ENCODE peak calls at places on chromosomes 12 and 14, in nine cellular contexts. One of them, this sample, is unnamed.

GRCh38 chr14:80325688-80326087 is 114.4 kb upstream of the DIO2 start:
- DNase-seq in activated T-cell treated with anti-CD3 and anti-CD28 coated beads for 1 hour: no peak
- DNase-seq in Calu3: no peak
- DNase-seq in tibial nerve: no peak
- DNase-seq in hepatocyte: no peak
- DNase-seq in activated CD4-positive, alpha-beta T cell treated with anti-CD3 and anti-CD28 coated beads, Interleukin-2, amount 10 ng/mL, durations not matched to agents 7 days and 5 days: no peak
- DNase-seq in mesenchymal stem cell: no peak
- DNase-seq in activated T-helper 2 cell treated with anti-CD3 and anti-CD28 coated beads, Interferon-gamma antibody, Interleukin-2, Interleukin-4, amounts not matched to agents 10 μg/mL and 5 μg/mL and 100 μg/mL, durations not matched to agents 14 hours and 24 hours and 36 hours: no peak
- DNase-seq in pons: no peak
- DNase-seq in this sample: no peak

GRCh38 chr14:104826197-104826857 is 25.4 kb downstream of the ZBTB42 start:
- DNase-seq in pons: peak
- DNase-seq in mesenchymal stem cell: peak
- DNase-seq in activated T-helper 2 cell treated with anti-CD3 and anti-CD28 coated beads, Interferon-gamma antibody, Interleukin-2, Interleukin-4, amounts not matched to agents 10 μg/mL and 5 μg/mL and 100 μg/mL, durations not matched to agents 14 hours and 24 hours and 36 hours: peak
- DNase-seq in hepatocyte: peak
- DNase-seq in Calu3: peak
- DNase-seq in activated CD4-positive, alpha-beta T cell treated with anti-CD3 and anti-CD28 coated beads, Interleukin-2, amount 10 ng/mL, durations not matched to agents 7 days and 5 days: peak
- DNase-seq in activated T-cell treated with anti-CD3 and anti-CD28 coated beads for 1 hour: peak
- DNase-seq in tibial nerve: peak
- DNase-seq in this sample: peak

GRCh38 chr12:65740873-65741600 is 83.2 kb upstream of the HMGA2 start:
- DNase-seq in hepatocyte: peak
- DNase-seq in Calu3: peak
- DNase-seq in activated T-cell treated with anti-CD3 and anti-CD28 coated beads for 1 hour: peak
- DNase-seq in pons: no peak
- DNase-seq in tibial nerve: peak
- DNase-seq in mesenchymal stem cell: peak
- DNase-seq in activated CD4-positive, alpha-beta T cell treated with anti-CD3 and anti-CD28 coated beads, Interleukin-2, amount 10 ng/mL, durations not matched to agents 7 days and 5 days: peak
- DNase-seq in activated T-helper 2 cell treated with anti-CD3 and anti-CD28 coated beads, Interferon-gamma antibody, Interleukin-2, Interleukin-4, amounts not matched to agents 10 μg/mL and 5 μg/mL and 100 μg/mL, durations not matched to agents 14 hours and 24 hours and 36 hours: peak
- DNase-seq in this sample: no peak

GRCh38 chr12:12221560-12221959 is 45.3 kb downstream of the LRP6 start:
- DNase-seq in hepatocyte: no peak
- DNase-seq in pons: no peak
- DNase-seq in activated T-cell treated with anti-CD3 and anti-CD28 coated beads for 1 hour: no peak
- DNase-seq in mesenchymal stem cell: no peak
- DNase-seq in tibial nerve: no peak
- DNase-seq in activated CD4-positive, alpha-beta T cell treated with anti-CD3 and anti-CD28 coated beads, Interleukin-2, amount 10 ng/mL, durations not matched to agents 7 days and 5 days: no peak
- DNase-seq in Calu3: no peak
- DNase-seq in activated T-helper 2 cell treated with anti-CD3 and anti-CD28 coated beads, Interferon-gamma antibody, Interleukin-2, Interleukin-4, amounts not matched to agents 10 μg/mL and 5 μg/mL and 100 μg/mL, durations not matched to agents 14 hours and 24 hours and 36 hours: no peak
- DNase-seq in this sample: no peak

GRCh38 chr12:92424338-92424737 is 278.5 kb upstream of the PLEKHG7 start:
- DNase-seq in activated T-cell treated with anti-CD3 and anti-CD28 coated beads for 1 hour: no peak
- DNase-seq in activated CD4-positive, alpha-beta T cell treated with anti-CD3 and anti-CD28 coated beads, Interleukin-2, amount 10 ng/mL, durations not matched to agents 7 days and 5 days: no peak
- DNase-seq in mesenchymal stem cell: peak
- DNase-seq in activated T-helper 2 cell treated with anti-CD3 and anti-CD28 coated beads, Interferon-gamma antibody, Interleukin-2, Interleukin-4, amounts not matched to agents 10 μg/mL and 5 μg/mL and 100 μg/mL, durations not matched to agents 14 hours and 24 hours and 36 hours: no peak
- DNase-seq in tibial nerve: no peak
- DNase-seq in Calu3: no peak
- DNase-seq in pons: no peak
- DNase-seq in hepatocyte: no peak
- DNase-seq in this sample: no peak

GRCh38 chr14:71729581-71729980 is 202.6 kb upstream of the RGS6 start:
- DNase-seq in Calu3: no peak
- DNase-seq in activated CD4-positive, alpha-beta T cell treated with anti-CD3 and anti-CD28 coated beads, Interleukin-2, amount 10 ng/mL, durations not matched to agents 7 days and 5 days: no peak
- DNase-seq in pons: no peak
- DNase-seq in mesenchymal stem cell: no peak
- DNase-seq in tibial nerve: no peak
- DNase-seq in hepatocyte: no peak
- DNase-seq in activated T-cell treated with anti-CD3 and anti-CD28 coated beads for 1 hour: no peak
- DNase-seq in activated T-helper 2 cell treated with anti-CD3 and anti-CD28 coated beads, Interferon-gamma antibody, Interleukin-2, Interleukin-4, amounts not matched to agents 10 μg/mL and 5 μg/mL and 100 μg/mL, durations not matched to agents 14 hours and 24 hours and 36 hours: no peak
- DNase-seq in this sample: no peak

GRCh38 chr14:85357120-85357519 is 172.8 kb upstream of the FLRT2 start:
- DNase-seq in hepatocyte: no peak
- DNase-seq in mesenchymal stem cell: no peak
- DNase-seq in Calu3: no peak
- DNase-seq in pons: no peak
- DNase-seq in activated T-helper 2 cell treated with anti-CD3 and anti-CD28 coated beads, Interferon-gamma antibody, Interleukin-2, Interleukin-4, amounts not matched to agents 10 μg/mL and 5 μg/mL and 100 μg/mL, durations not matched to agents 14 hours and 24 hours and 36 hours: no peak
- DNase-seq in tibial nerve: no peak
- DNase-seq in activated T-cell treated with anti-CD3 and anti-CD28 coated beads for 1 hour: no peak
- DNase-seq in activated CD4-positive, alpha-beta T cell treated with anti-CD3 and anti-CD28 coated beads, Interleukin-2, amount 10 ng/mL, durations not matched to agents 7 days and 5 days: no peak
- DNase-seq in this sample: no peak

GRCh38 chr12:53805801-53806200 is 54.0 kb upstream of the CISTR start:
- DNase-seq in activated CD4-positive, alpha-beta T cell treated with anti-CD3 and anti-CD28 coated beads, Interleukin-2, amount 10 ng/mL, durations not matched to agents 7 days and 5 days: no peak
- DNase-seq in activated T-helper 2 cell treated with anti-CD3 and anti-CD28 coated beads, Interferon-gamma antibody, Interleukin-2, Interleukin-4, amounts not matched to agents 10 μg/mL and 5 μg/mL and 100 μg/mL, durations not matched to agents 14 hours and 24 hours and 36 hours: no peak
- DNase-seq in Calu3: no peak
- DNase-seq in mesenchymal stem cell: no peak
- DNase-seq in pons: no peak
- DNase-seq in activated T-cell treated with anti-CD3 and anti-CD28 coated beads for 1 hour: no peak
- DNase-seq in hepatocyte: no peak
- DNase-seq in tibial nerve: no peak
- DNase-seq in this sample: no peak

GRCh38 chr14:29896354-29896768 is 31.3 kb downstream of the PRKD1 start:
- DNase-seq in tibial nerve: no peak
- DNase-seq in pons: no peak
- DNase-seq in activated T-cell treated with anti-CD3 and anti-CD28 coated beads for 1 hour: no peak
- DNase-seq in activated T-helper 2 cell treated with anti-CD3 and anti-CD28 coated beads, Interferon-gamma antibody, Interleukin-2, Interleukin-4, amounts not matched to agents 10 μg/mL and 5 μg/mL and 100 μg/mL, durations not matched to agents 14 hours and 24 hours and 36 hours: no peak
- DNase-seq in Calu3: no peak
- DNase-seq in activated CD4-positive, alpha-beta T cell treated with anti-CD3 and anti-CD28 coated beads, Interleukin-2, amount 10 ng/mL, durations not matched to agents 7 days and 5 days: no peak
- DNase-seq in hepatocyte: peak
- DNase-seq in mesenchymal stem cell: no peak
- DNase-seq in this sample: no peak

GRCh38 chr12:18591473-18591872 is 146.3 kb downstream of the PLCZ1 start:
- DNase-seq in activated CD4-positive, alpha-beta T cell treated with anti-CD3 and anti-CD28 coated beads, Interleukin-2, amount 10 ng/mL, durations not matched to agents 7 days and 5 days: no peak
- DNase-seq in mesenchymal stem cell: no peak
- DNase-seq in Calu3: no peak
- DNase-seq in activated T-helper 2 cell treated with anti-CD3 and anti-CD28 coated beads, Interferon-gamma antibody, Interleukin-2, Interleukin-4, amounts not matched to agents 10 μg/mL and 5 μg/mL and 100 μg/mL, durations not matched to agents 14 hours and 24 hours and 36 hours: no peak
- DNase-seq in activated T-cell treated with anti-CD3 and anti-CD28 coated beads for 1 hour: no peak
- DNase-seq in pons: no peak
- DNase-seq in hepatocyte: no peak
- DNase-seq in tibial nerve: no peak
- DNase-seq in this sample: no peak

GRCh38 chr12:65164774-65165173 is 4.6 kb upstream of the LEMD3 start:
- DNase-seq in activated CD4-positive, alpha-beta T cell treated with anti-CD3 and anti-CD28 coated beads, Interleukin-2, amount 10 ng/mL, durations not matched to agents 7 days and 5 days: no peak
- DNase-seq in hepatocyte: no peak
- DNase-seq in tibial nerve: no peak
- DNase-seq in mesenchymal stem cell: no peak
- DNase-seq in activated T-cell treated with anti-CD3 and anti-CD28 coated beads for 1 hour: no peak
- DNase-seq in activated T-helper 2 cell treated with anti-CD3 and anti-CD28 coated beads, Interferon-gamma antibody, Interleukin-2, Interleukin-4, amounts not matched to agents 10 μg/mL and 5 μg/mL and 100 μg/mL, durations not matched to agents 14 hours and 24 hours and 36 hours: no peak
- DNase-seq in pons: no peak
- DNase-seq in Calu3: no peak
- DNase-seq in this sample: no peak

GRCh38 chr12:98973395-98973794 is 328.3 kb downstream of the APAF1 start:
- DNase-seq in tibial nerve: no peak
- DNase-seq in Calu3: no peak
- DNase-seq in mesenchymal stem cell: no peak
- DNase-seq in activated T-helper 2 cell treated with anti-CD3 and anti-CD28 coated beads, Interferon-gamma antibody, Interleukin-2, Interleukin-4, amounts not matched to agents 10 μg/mL and 5 μg/mL and 100 μg/mL, durations not matched to agents 14 hours and 24 hours and 36 hours: no peak
- DNase-seq in hepatocyte: no peak
- DNase-seq in pons: no peak
- DNase-seq in activated CD4-positive, alpha-beta T cell treated with anti-CD3 and anti-CD28 coated beads, Interleukin-2, amount 10 ng/mL, durations not matched to agents 7 days and 5 days: no peak
- DNase-seq in activated T-cell treated with anti-CD3 and anti-CD28 coated beads for 1 hour: no peak
- DNase-seq in this sample: no peak

GRCh38 chr12:48822711-48823110 is 4.4 kb downstream of the CACNB3 start:
- DNase-seq in tibial nerve: no peak
- DNase-seq in hepatocyte: no peak
- DNase-seq in activated CD4-positive, alpha-beta T cell treated with anti-CD3 and anti-CD28 coated beads, Interleukin-2, amount 10 ng/mL, durations not matched to agents 7 days and 5 days: no peak
- DNase-seq in activated T-cell treated with anti-CD3 and anti-CD28 coated beads for 1 hour: no peak
- DNase-seq in pons: no peak
- DNase-seq in mesenchymal stem cell: no peak
- DNase-seq in activated T-helper 2 cell treated with anti-CD3 and anti-CD28 coated beads, Interferon-gamma antibody, Interleukin-2, Interleukin-4, amounts not matched to agents 10 μg/mL and 5 μg/mL and 100 μg/mL, durations not matched to agents 14 hours and 24 hours and 36 hours: no peak
- DNase-seq in Calu3: no peak
- DNase-seq in this sample: no peak